ENCODE peak calls at places on chromosome 19, in four cellular contexts. I is upper lobe of left lung, L is SK-N-SH, Z is stomach. C is an unnamed sample. For H3K9me3, the result is how much of the 10 kb centered on the place peaks cover.

GRCh38 chr19:18762125-18763023 is 28.7 kb downstream of the COMP start:
- DNase-seq in Z (peak), L (peak), I (peak), C (no peak)

GRCh38 chr19:18833849-18834643 is 2.3 kb downstream of the UPF1 start:
- DNase-seq in Z (no peak), I (no peak), L (no peak), C (no peak)

GRCh38 chr19:43765109-43765876 is 10.5 kb upstream of the SMG9 start:
- DNase-seq in I (no peak), L (no peak), Z (peak), C (no peak)

GRCh38 chr19:45884682-45885555 is 1.0 kb downstream of the IRF2BP1 start:
- DNase-seq in L (peak), I (peak), Z (peak), C (no peak)

GRCh38 chr19:30664358-30665058 is 292.3 kb downstream of the ZNF536 start:
- DNase-seq in I (peak), L (peak), Z (peak), C (no peak)

GRCh38 chr19:3710265-3710812 is 2.2 kb downstream of the TJP3 start:
- DNase-seq in I (peak), Z (peak), L (peak), C (no peak)

GRCh38 chr19:30148039-30148438 is 206.0 kb downstream of the URI1 start:
- DNase-seq in L (no peak), Z (no peak), I (no peak), C (no peak)

GRCh38 chr19:30857388-30857787 is 485.2 kb downstream of the ZNF536 start:
- DNase-seq in Z (no peak), I (no peak), L (no peak), C (peak)

GRCh38 chr19:18227781-18228271 is 1.6 kb upstream of the PDE4C start:
- DNase-seq in Z (no peak), I (no peak), L (no peak), C (no peak)

GRCh38 chr19:46967578-46968018 is 52.0 kb upstream of the NPAS1 start:
- DNase-seq in I (no peak), Z (peak), L (no peak), C (no peak)

GRCh38 chr19:10419200-10419645 is 1.1 kb upstream of the PDE4A start:
- DNase-seq in L (peak), Z (no peak), I (peak), C (no peak)

GRCh38 chr19:31676271-31677004 is 327.2 kb upstream of the TSHZ3 start:
- DNase-seq in I (no peak), L (peak), Z (no peak), C (peak)

GRCh38 chr19:42198676-42199439 is 18.6 kb downstream of the DEDD2 start:
- DNase-seq in I (no peak), Z (peak), L (no peak), C (no peak)

GRCh38 chr19:19034204-19034624 is 811 bp downstream of the ARMC6 start:
- DNase-seq in Z (peak), L (peak), I (no peak), C (no peak)

GRCh38 chr19:39752390-39752789 is 14.6 kb upstream of the CLC start:
- DNase-seq in I (no peak), L (no peak), Z (no peak), C (no peak)

GRCh38 chr19:7919681-7920519 is at the start of gene SNAPC2:
- DNase-seq in L (peak), Z (peak), I (peak), C (peak)
- TF ChIP-seq EP300 in L (no peak), Z (no peak), I (no peak), C (no peak)

GRCh38 chr19:53865523-53865917 is 2.2 kb upstream of the MYADM start:
- DNase-seq in I (no peak), L (no peak), Z (no peak), C (no peak)

GRCh38 chr19:53868892-53869804 is 1.5 kb downstream of the MYADM start:
- DNase-seq in I (peak), L (peak), Z (peak), C (peak)

GRCh38 chr19:53868091-53868891 is 608 bp downstream of the MYADM start:
- DNase-seq in I (peak), Z (peak), L (peak), C (no peak)

GRCh38 chr19:53865918-53866696 is 1.6 kb upstream of the MYADM start:
- DNase-seq in L (peak), Z (peak), I (peak), C (no peak)

DNA sequence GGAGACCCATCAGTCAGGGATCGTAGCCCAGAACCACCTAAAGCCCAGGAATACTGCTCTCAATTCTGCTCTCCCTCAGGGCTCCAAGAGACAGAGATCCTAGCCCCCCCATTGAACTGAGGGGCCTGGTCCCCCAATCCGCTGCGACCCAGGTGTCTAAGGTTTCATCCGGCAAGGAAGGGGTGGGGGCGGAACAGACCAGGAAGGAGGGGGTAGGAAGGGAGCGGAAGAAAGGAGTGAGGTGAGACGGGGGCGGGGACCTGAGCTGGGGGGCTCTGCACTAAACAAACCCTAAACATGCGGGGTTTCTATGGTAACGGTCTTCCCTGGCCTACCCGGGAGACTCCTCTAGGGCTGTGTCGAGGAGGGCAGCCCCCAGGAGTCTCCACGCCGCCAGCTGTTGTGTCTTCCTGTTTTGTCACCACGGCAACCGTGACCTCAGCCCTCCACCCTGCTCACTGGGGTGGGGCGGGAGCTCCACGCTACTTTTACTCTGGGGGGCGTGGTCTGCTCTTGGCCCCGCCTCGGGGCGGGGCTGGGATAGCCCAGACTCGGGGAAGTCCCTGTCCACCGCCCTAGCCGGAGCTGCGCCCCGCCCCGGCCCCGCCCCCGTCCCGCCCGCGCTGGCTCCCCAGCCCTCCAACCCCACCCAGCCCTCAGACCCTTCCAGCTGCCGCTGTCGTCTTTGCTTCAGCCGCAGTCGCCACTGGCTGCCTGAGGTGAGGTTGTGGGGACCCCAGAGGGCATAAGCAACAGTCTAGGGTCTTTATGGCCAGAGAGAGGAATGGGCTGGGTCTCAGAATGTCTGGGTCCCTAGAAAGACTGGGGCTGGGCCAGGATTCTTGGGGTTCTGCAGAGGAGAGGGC is at the start of gene MYADM:
- DNase-seq in I (peak), Z (peak), L (peak), C (peak)
- TF ChIP-seq POLR2AphosphoS5 in I (peak), Z (peak), L (peak), C (peak)

GRCh38 chr19:23526302-23526701 is 131.0 kb upstream of the ZNF91 start:
- DNase-seq in I (no peak), Z (no peak), L (no peak), C (no peak)
- H3K9me3 ChIP-seq in I (under half), Z (under half), L (under half), C (under half)

GRCh38 chr19:41025871-41026270 is 34.8 kb downstream of the CYP2B6 start:
- DNase-seq in I (peak), Z (no peak), L (no peak), C (no peak)

GRCh38 chr19:41030651-41031050 is 39.6 kb downstream of the CYP2B6 start:
- DNase-seq in L (no peak), Z (no peak), I (no peak), C (no peak)

GRCh38 chr19:41027273-41027967 is 36.3 kb downstream of the CYP2B6 start:
- DNase-seq in L (no peak), I (no peak), Z (no peak), C (peak)

GRCh38 chr19:41031926-41032325 is 40.8 kb downstream of the CYP2B6 start:
- DNase-seq in Z (no peak), L (no peak), I (no peak), C (peak)

DNA sequence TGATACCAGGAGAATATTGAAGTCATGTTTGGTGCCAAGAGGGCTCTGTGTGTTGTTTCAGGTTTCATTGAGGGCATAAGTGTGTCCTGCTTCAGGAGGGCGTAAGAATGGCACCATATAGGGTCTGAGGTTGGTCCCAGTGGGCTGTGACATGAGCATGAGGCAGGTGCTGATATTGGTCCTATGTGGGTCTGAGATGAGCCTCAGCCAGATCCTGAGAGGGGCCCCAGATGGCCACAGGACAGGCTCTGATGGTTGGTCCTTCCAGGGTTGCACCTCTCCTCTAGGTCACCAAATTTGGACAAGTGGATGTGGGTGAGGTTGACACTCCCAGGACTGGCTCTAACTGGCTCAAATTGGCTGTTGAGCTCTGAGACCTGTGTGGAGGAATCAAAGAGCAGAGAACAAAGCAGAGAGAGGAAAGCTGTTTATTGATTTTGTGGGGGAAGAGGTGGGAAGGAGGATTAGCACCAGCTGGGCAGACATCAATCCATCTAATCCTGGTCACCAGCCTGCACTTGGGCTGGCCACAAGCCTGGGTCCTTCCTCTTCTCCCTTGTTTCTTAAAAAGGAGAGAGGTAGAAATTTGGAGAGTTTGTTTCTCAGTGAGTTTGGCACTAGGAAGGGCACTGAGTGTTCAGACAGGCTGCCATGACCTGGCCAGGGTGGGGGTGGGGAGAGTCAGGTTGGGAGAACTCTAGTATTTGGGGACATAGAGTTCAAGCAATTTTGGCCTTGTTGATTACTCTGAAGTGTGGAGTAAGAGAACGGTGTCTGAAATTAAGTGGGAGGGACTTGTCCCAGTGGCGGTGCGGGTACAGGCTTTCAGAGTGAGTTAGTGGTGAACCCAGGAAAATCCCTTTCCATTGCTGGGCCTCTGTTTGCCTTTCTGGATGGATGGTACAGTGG is 38.7 kb downstream of the CYP2B6 start:
- DNase-seq in Z (no peak), I (no peak), L (no peak), C (peak)
- TF ChIP-seq EP300 in Z (no peak), I (no peak), L (no peak), C (no peak)

GRCh38 chr19:6534451-6535093 is 3.7 kb downstream of the TNFSF9 start:
- DNase-seq in Z (no peak), I (peak), L (no peak), C (no peak)
- TF ChIP-seq POLR2AphosphoS5 in Z (no peak), I (no peak), L (no peak), C (no peak)

GRCh38 chr19:58218899-58219298 is 9.8 kb upstream of the ZNF544 start:
- DNase-seq in Z (no peak), I (no peak), L (peak), C (no peak)
- H3K9me3 ChIP-seq in Z (half or more), I (half or more), L (under half), C (half or more)

DNA sequence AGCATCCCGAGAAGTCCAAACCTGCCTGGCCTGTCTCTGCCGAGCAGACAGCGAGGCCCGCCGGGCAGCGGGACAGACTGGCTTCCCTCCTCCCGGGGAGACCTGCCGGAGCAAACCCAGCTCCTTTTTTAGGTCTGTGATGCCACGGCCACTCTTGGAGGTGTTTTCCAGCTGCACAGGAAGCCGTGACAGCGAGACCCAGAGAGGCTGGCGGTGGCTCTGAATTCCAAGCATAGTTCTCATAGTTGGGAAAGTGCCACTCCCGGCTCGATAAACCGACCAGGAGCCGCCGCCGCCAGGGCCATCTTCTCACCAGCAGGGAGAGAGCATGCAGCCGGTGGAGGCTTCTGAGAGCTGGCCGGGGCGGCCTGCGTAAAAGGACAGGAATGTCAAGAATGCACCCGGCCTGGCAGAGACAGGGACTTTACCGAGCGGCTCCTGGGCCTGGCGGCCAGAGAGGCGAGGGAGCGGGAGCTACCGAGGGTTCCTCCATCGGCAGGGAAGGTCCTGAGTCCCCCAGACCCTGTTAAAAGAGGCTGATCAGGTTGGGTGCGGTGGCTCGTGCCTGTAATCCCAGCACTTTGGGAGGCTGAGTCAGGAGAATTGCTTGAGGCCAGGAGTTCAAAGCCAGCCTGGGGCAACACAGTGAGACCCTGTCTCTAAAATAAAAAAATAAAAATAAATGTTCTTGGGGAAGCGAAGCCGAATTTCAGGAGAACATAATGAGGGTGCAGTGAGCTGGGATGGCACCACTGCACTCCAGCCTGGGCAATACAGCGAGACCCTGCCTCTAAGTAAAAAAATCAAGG is 64.9 kb downstream of the GADD45B start:
- DNase-seq in I (peak), L (no peak), Z (peak), C (peak)
- TF ChIP-seq EP300 in I (peak), L (no peak), Z (no peak), C (peak)

DNA sequence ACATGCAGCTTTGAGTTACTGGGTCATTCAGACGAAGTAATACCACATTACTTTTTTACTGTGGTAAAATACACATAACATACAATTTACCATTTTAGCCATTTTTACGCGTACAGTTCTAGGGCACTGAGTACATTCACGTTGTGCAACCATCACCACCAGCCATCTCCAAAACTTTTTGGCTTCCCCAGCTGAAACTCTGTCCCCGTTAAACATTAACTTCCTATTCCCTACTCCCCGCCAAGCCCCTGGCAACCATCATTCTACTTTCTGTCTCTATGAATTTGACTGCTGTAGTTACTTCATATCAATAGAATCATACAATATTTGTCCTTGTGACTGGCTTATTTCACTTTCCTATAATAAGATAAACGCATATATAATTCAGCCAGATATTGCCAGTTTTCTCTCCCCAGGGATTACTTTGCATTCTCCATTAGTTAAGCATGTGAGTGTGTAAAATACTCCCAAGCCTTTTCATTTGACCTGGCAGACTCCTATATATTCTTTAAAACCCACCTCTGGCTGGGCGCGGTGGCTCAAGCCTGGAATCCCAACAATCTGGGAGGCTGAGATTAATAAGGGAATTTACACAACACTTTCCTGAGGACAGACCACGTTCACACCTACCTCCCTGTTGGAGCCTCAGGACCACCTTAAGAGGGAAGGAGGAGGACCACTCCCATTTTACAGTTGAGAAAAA is 10.0 kb upstream of the CYP4F22 start:
- DNase-seq in Z (no peak), I (no peak), L (no peak), C (no peak)
- TF ChIP-seq POLR2AphosphoS5 in Z (no peak), I (no peak), L (no peak), C (no peak)